ENCODE peak calls at places on chromosomes 7 and 10, in four cellular contexts. R, Z, Y and S are unnamed samples.

GRCh38 chr10:71476249-71477011 is 79.7 kb downstream of the CDH23 start:
- DNase-seq in R (no peak), Z (no peak), Y (no peak), S (no peak)

GRCh38 chr10:60963441-60964256 is 19.7 kb upstream of the RHOBTB1 start:
- DNase-seq in R (peak), Z (no peak), Y (no peak), S (peak)

GRCh38 chr7:142714375-142714774 is 34.9 kb upstream of the PRSS1 start:
- DNase-seq in R (no peak), Z (no peak), Y (no peak), S (no peak)

GRCh38 chr10:102837230-102837721 is at the start of gene CYP17A1:
- DNase-seq in R (no peak), Z (no peak), Y (no peak), S (no peak)

GRCh38 chr10:35940067-35940989 is 298.2 kb upstream of the FZD8 start:
- DNase-seq in R (peak), Z (no peak), Y (peak), S (peak)

GRCh38 chr10:86946215-86947170 is 10.9 kb downstream of the MMRN2 start:
- DNase-seq in R (no peak), Z (no peak), Y (no peak), S (no peak)

GRCh38 chr7:14720792-14721191 is 181.8 kb downstream of the DGKB start:
- DNase-seq in R (no peak), Z (no peak), Y (no peak), S (peak)

GRCh38 chr10:76336213-76336963 is 905.0 kb downstream of the LRMDA start:
- DNase-seq in R (peak), Z (peak), Y (no peak), S (no peak)

GRCh38 chr7:117862378-117862777 is 10.9 kb downstream of the CTTNBP2 start:
- DNase-seq in R (no peak), Z (no peak), Y (no peak), S (no peak)

GRCh38 chr7:50356212-50356944 is 51.9 kb downstream of the IKZF1 start:
- DNase-seq in R (no peak), Z (no peak), Y (no peak), S (no peak)

GRCh38 chr10:50310560-50311174 is 59.4 kb upstream of the ASAH2 start:
- DNase-seq in R (no peak), Z (no peak), Y (peak), S (no peak)

GRCh38 chr10:74329873-74330272 is 178.9 kb downstream of the ADK start:
- DNase-seq in R (no peak), Z (no peak), Y (no peak), S (peak)

GRCh38 chr10:585502-585901 is 104.0 kb downstream of the DIP2C start:
- DNase-seq in R (no peak), Z (no peak), Y (no peak), S (no peak)

DNA sequence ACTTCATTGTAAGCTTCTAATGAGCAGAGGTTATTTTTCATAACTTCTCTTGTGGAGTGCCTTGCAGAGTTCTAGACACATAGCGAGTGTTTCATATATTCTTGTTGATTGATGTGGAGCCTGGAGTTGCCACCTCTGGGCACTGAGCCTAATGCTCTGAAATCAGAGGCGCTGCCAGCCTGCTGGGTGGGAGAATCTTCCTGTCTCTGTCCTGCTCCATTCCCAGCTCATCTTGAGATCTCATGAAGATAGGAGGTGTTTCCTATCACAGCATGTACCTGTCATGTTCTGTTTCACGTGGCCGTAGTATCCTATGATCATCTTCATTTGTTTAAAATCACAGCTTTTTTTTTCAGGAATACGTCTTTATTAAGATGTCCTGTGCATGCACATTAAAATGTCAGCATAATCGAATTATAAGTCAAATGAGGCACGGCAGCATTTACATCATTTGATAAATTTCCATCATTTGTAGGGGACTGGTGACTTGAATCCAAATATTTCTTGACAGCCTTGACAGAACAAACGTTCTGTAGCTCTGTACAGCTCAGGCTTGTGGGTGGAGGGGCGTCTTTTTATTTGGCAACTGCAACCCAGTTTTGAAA is 393.0 kb downstream of the PHTF2 start:
- DNase-seq in R (no peak), Z (no peak), Y (no peak), S (no peak)
- H3K4me3 ChIP-seq in R (no peak), Z (no peak), Y (no peak), S (no peak)

GRCh38 chr7:121006731-121007315 is 18.3 kb downstream of the CPED1 start:
- DNase-seq in R (peak), Z (no peak), Y (peak), S (no peak)

GRCh38 chr7:121002755-121003114 is 14.2 kb downstream of the CPED1 start:
- DNase-seq in R (peak), Z (no peak), Y (no peak), S (no peak)

GRCh38 chr7:121003986-121004685 is 15.6 kb downstream of the CPED1 start:
- DNase-seq in R (no peak), Z (no peak), Y (no peak), S (no peak)

GRCh38 chr7:121001932-121002754 is 13.6 kb downstream of the CPED1 start:
- DNase-seq in R (no peak), Z (no peak), Y (no peak), S (no peak)

GRCh38 chr7:121005996-121006565 is 17.6 kb downstream of the CPED1 start:
- DNase-seq in R (peak), Z (no peak), Y (no peak), S (no peak)
- TF ChIP-seq CTCF in R (no peak), Z (no peak), Y (no peak), S (no peak)

DNA sequence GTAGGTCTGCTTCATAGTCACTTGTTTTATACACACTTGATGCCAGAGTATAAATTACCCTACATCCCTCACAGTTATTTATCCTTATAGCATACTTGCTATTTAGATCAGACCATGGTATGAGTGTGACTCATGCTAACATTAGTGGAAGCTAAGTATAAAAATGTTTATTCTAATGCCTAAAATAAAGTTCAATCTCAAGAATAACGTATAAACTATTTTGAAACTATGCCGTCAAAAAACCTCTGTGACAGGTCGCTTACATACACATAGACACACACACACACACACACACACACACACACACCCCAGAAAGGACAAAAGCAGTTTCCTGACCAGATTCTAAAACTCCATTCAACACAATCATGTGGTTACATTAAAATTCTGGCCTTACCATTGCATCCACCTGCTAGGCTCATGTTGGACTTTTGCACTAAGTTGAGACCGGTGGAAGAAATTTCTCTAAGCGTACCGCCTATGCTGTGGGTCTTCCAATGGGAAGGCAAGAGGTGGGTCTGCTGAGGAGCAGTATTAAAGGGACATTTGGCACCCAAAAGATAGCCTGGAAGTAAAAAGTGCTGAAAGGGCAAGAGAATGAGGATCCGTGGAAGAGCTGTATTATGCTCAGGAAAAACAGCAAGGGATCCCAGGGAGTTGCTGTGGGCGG is 5.0 kb downstream of the FOXP2 start:
- DNase-seq in R (no peak), Z (no peak), Y (no peak), S (no peak)
- H3K4me3 ChIP-seq in R (no peak), Z (no peak), Y (no peak), S (no peak)

GRCh38 chr7:152177696-152178404 is 152.4 kb downstream of the GALNT11 start:
- DNase-seq in R (peak), Z (no peak), Y (no peak), S (no peak)

GRCh38 chr7:152178405-152179058 is 153.1 kb downstream of the GALNT11 start:
- DNase-seq in R (no peak), Z (no peak), Y (no peak), S (no peak)

GRCh38 chr7:152176797-152177196 is 151.3 kb downstream of the GALNT11 start:
- DNase-seq in R (no peak), Z (no peak), Y (no peak), S (no peak)

GRCh38 chr7:152173372-152174070 is 148.0 kb downstream of the GALNT11 start:
- DNase-seq in R (no peak), Z (no peak), Y (no peak), S (peak)
- TF ChIP-seq CTCF in R (no peak), Z (no peak), Y (no peak), S (no peak)

GRCh38 chr7:22193361-22194016 is 163.5 kb downstream of the RAPGEF5 start:
- DNase-seq in R (peak), Z (no peak), Y (peak), S (peak)
- H3K4me3 ChIP-seq in R (no peak), Z (no peak), Y (peak), S (peak)

DNA sequence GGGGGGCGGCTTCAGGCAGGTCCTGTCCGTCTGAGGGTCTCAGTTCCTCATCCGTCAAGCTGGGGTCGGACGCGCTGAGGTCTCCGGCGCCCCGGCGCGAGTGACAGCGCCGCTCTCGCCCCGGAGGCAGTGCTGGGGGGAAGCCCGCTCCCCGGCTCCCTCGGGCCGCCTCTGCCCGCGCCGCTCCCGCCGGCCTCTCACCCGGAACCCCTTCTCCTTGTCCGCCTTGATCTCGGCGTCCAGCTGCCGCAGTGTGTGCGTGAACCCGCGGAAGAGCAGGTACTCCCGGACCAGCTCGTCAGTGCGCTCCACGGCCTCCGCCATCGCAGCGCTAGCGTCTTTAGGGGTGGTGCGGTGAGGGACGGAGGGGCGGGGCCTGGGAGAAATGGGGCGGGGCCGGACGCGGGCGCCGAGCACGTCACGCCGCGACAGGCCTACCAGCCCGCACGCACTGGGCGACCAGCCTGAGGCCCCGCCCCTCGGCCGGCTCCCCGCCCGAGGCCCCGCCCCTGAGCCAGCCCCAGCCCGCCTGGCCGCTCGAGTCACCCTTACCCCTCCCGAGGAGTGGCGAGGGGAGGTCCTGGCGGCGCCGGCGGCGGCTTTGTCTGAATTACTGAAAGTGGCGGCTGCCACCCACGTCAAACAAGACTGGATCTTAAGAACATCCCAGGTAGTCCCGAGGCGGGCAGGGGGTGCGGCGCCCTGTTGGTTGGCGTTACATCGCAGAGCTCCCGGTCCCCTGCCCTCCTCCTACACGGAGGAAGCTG is at the start of gene WDR91:
- DNase-seq in R (peak), Z (peak), Y (peak), S (peak)
- TF ChIP-seq CTCF in R (no peak), Z (no peak), Y (peak), S (no peak)

GRCh38 chr10:81679291-81679690 is 195.7 kb upstream of the NRG3 start:
- DNase-seq in R (no peak), Z (no peak), Y (no peak), S (no peak)

DNA sequence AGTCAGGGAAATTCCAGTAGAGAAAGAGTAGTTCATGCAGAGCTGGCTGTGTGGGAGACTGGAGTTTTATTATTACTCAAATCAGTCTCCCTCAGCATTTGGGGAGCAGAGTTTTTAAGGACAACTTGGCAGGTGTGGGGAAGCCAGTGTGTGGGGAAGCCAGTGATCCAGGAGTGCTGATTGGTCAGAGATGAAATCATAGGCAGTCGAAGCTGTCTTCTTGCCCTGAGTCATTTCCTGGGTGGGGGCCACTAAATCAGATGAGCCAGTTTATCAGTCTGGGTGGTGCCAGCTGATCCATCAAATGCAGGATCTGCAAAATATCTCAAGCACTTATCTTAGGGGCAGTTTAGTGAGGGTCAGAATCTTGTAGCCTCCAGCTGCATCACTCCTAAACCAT is 194.6 kb upstream of the NRG3 start:
- DNase-seq in R (no peak), Z (no peak), Y (no peak), S (no peak)
- H3K4me3 ChIP-seq in R (no peak), Z (no peak), Y (no peak), S (no peak)